ENCODE peak calls at places on chromosomes 3 and 15, in eight cellular contexts. S is vagina; L is lower leg skin; R is A549; F is pancreas; Z is stimulated activated naive CD4-positive, alpha-beta T cell treated with Interleukin-2 at 50 U/mL for 16 hours; B is T-helper 9 cell; P is H54. K is an unnamed sample.

GRCh38 chr15:79101866-79102581 is 11.4 kb upstream of the RASGRF1 start:
- DNase-seq in P (no peak), L (peak), Z (no peak), R (no peak), S (no peak), F (no peak), B (no peak), K (no peak)

GRCh38 chr15:95940431-95940985 is 390.0 kb upstream of the NR2F2 start:
- DNase-seq in F (no peak), R (no peak), S (no peak), L (no peak), Z (no peak), P (no peak), B (no peak), K (no peak)

GRCh38 chr15:29921130-29921601 is 98.9 kb upstream of the TJP1 start:
- DNase-seq in F (no peak), B (no peak), R (peak), S (no peak), P (no peak), Z (no peak), L (no peak), K (peak)

GRCh38 chr15:51401065-51401780 is 59.8 kb downstream of the GLDN start:
- DNase-seq in S (no peak), R (no peak), Z (no peak), P (no peak), F (no peak), B (no peak), L (peak), K (no peak)

GRCh38 chr3:170867552-170867951 is 2.4 kb downstream of the RPL22L1 start:
- DNase-seq in L (no peak), Z (no peak), F (no peak), R (no peak), P (no peak), B (no peak), S (no peak), K (no peak)

GRCh38 chr3:192884831-192885356 is 32.8 kb downstream of the MB21D2 start:
- DNase-seq in S (no peak), R (no peak), B (no peak), F (no peak), Z (no peak), P (no peak), L (no peak), K (no peak)

GRCh38 chr3:46711305-46711704 is 6.4 kb downstream of the PRSS50 start:
- DNase-seq in R (no peak), Z (no peak), P (no peak), L (peak), S (no peak), F (no peak), B (no peak), K (peak)

GRCh38 chr15:93164409-93164808 is 75.4 kb upstream of the RGMA start:
- DNase-seq in F (no peak), Z (no peak), P (no peak), R (no peak), B (no peak), S (no peak), L (no peak), K (no peak)

GRCh38 chr3:114879059-114880031 is 267.7 kb downstream of the ZBTB20 start:
- DNase-seq in L (no peak), B (no peak), Z (no peak), P (peak), S (no peak), F (no peak), R (peak), K (no peak)

GRCh38 chr15:83436513-83437158 is 10.5 kb upstream of the SH3GL3 start:
- DNase-seq in L (no peak), B (no peak), Z (no peak), R (peak), F (no peak), S (no peak), P (no peak), K (no peak)

GRCh38 chr3:117045143-117045542 is 335.6 kb downstream of the TUSC7 start:
- DNase-seq in Z (no peak), S (no peak), R (peak), P (no peak), F (no peak), B (no peak), L (no peak), K (no peak)

GRCh38 chr15:75989045-75989444 is 23.2 kb downstream of the NRG4 start:
- DNase-seq in S (no peak), Z (no peak), R (no peak), F (no peak), P (no peak), B (no peak), L (no peak), K (no peak)

GRCh38 chr3:58387650-58388546 is 45.7 kb downstream of the PDHB start:
- DNase-seq in P (no peak), S (no peak), B (no peak), Z (no peak), L (no peak), R (no peak), F (no peak), K (no peak)

GRCh38 chr3:13647314-13648059 is 98.6 kb downstream of the FBLN2 start:
- DNase-seq in L (no peak), R (no peak), Z (no peak), P (peak), S (no peak), F (no peak), B (no peak), K (no peak)

GRCh38 chr15:80609111-80609510 is 86.0 kb upstream of the ABHD17C start:
- DNase-seq in L (no peak), B (no peak), S (peak), Z (no peak), F (no peak), P (no peak), R (no peak), K (no peak)

GRCh38 chr3:156605686-156606605 is 51.0 kb upstream of the SSR3 start:
- DNase-seq in Z (no peak), B (no peak), F (peak), L (peak), P (peak), R (no peak), S (no peak), K (no peak)

GRCh38 chr3:23748398-23749110 is 57.2 kb upstream of the UBE2E1 start:
- DNase-seq in F (no peak), S (no peak), Z (no peak), P (no peak), L (no peak), R (peak), B (no peak), K (no peak)

GRCh38 chr3:162670181-162670580 is 1173.6 kb downstream of the OTOL1 start:
- DNase-seq in L (no peak), B (no peak), P (no peak), F (no peak), Z (no peak), R (no peak), S (no peak), K (no peak)

GRCh38 chr3:82133070-82133606 is 371.7 kb upstream of the GBE1 start:
- DNase-seq in B (peak), P (peak), F (peak), R (peak), Z (no peak), L (peak), S (no peak), K (no peak)

GRCh38 chr3:146803746-146804145 is 198.6 kb upstream of the PLSCR5 start:
- DNase-seq in R (no peak), P (no peak), F (no peak), S (no peak), Z (no peak), L (no peak), B (no peak), K (no peak)

GRCh38 chr15:65936317-65936716 is 67.0 kb downstream of the RAB11A start:
- DNase-seq in R (no peak), P (no peak), F (no peak), Z (no peak), B (no peak), S (no peak), L (no peak), K (no peak)

GRCh38 chr15:52163321-52164190 is 27.6 kb downstream of the GNB5 start:
- DNase-seq in P (no peak), B (peak), R (no peak), F (no peak), S (peak), Z (no peak), L (peak), K (peak)

GRCh38 chr3:77189684-77190083 is 149.8 kb downstream of the ROBO2 start:
- DNase-seq in F (no peak), Z (no peak), B (no peak), P (no peak), R (no peak), S (no peak), L (no peak), K (no peak)

GRCh38 chr3:73144276-73144675 is 82.8 kb downstream of the EBLN2 start:
- DNase-seq in B (no peak), L (no peak), R (no peak), F (no peak), S (no peak), P (no peak), Z (no peak), K (no peak)

GRCh38 chr3:194203482-194204035 is 67.6 kb downstream of the HES1 start:
- DNase-seq in L (no peak), S (no peak), B (no peak), F (no peak), R (no peak), P (no peak), Z (no peak), K (no peak)

GRCh38 chr15:77851696-77852095 is 219.0 kb upstream of the LINGO1 start:
- DNase-seq in Z (no peak), P (no peak), S (no peak), R (no peak), B (no peak), L (no peak), F (no peak), K (peak)

GRCh38 chr15:42404461-42405235 is 45.3 kb downstream of the CAPN3 start:
- DNase-seq in F (no peak), B (no peak), S (no peak), P (no peak), Z (no peak), R (no peak), L (no peak), K (no peak)

K was measured in RWPE2.